ENCODE peak calls at places on chromosomes 4 and X, in ten cellular contexts. K, T, U, J, R, L, F, Z, I and Q are unnamed samples.

GRCh38 chrX:41384041-41384705 is 50.2 kb downstream of the DDX3X start:
- DNase-seq in Z (peak), K (peak), U (no peak), L (peak), F (peak), R (no peak), I (peak), T (peak), J (peak), Q (no peak)

GRCh38 chr4:69849969-69850368 is 10.0 kb downstream of the SULT1E1 start:
- DNase-seq in L (no peak), F (no peak), I (no peak), K (no peak), T (no peak), U (no peak), J (no peak), Z (no peak), R (no peak), Q (no peak)

GRCh38 chrX:74117962-74118361 is 186.0 kb upstream of the ZCCHC13 start:
- DNase-seq in J (no peak), I (no peak), U (no peak), Z (no peak), T (no peak), F (no peak), R (peak), K (no peak), L (no peak), Q (no peak)

GRCh38 chrX:118780915-118781314 is 42.7 kb upstream of the ZCCHC12 start:
- DNase-seq in U (no peak), K (no peak), T (no peak), L (no peak), I (no peak), Z (no peak), R (no peak), J (no peak), F (no peak), Q (no peak)

GRCh38 chrX:40278340-40279090 is 180.8 kb upstream of the BCOR start:
- DNase-seq in K (no peak), J (no peak), U (no peak), F (no peak), Z (no peak), T (no peak), L (peak), R (no peak), I (no peak), Q (no peak)

GRCh38 chr4:8915201-8916200 is 43.9 kb upstream of the HMX1 start:
- DNase-seq in U (peak), F (peak), R (peak), I (no peak), K (no peak), L (no peak), J (peak), T (peak), Z (peak), Q (peak)

GRCh38 chrX:49155243-49155899 is 7.2 kb upstream of the MAGIX start:
- DNase-seq in K (peak), R (no peak), T (peak), Z (no peak), L (peak), I (no peak), J (no peak), F (peak), U (no peak), Q (no peak)

GRCh38 chrX:57821703-57822375 is 88.4 kb downstream of the ZXDA start:
- DNase-seq in F (no peak), R (peak), U (no peak), J (peak), K (peak), T (no peak), L (peak), Z (no peak), I (peak), Q (no peak)

GRCh38 chr4:152039085-152039484 is 278.3 kb upstream of the GATB start:
- DNase-seq in Z (no peak), R (no peak), J (no peak), L (no peak), U (no peak), I (no peak), T (no peak), F (no peak), K (no peak), Q (peak)

GRCh38 chr4:187612211-187612780 is 383.3 kb upstream of the ZFP42 start:
- DNase-seq in K (no peak), I (no peak), R (no peak), J (no peak), Z (peak), T (no peak), L (no peak), U (no peak), F (no peak), Q (no peak)

GRCh38 chr4:137427411-137427810 is 104.9 kb downstream of the PCDH18 start:
- DNase-seq in I (no peak), R (no peak), U (no peak), Z (no peak), K (no peak), J (no peak), F (no peak), L (no peak), T (no peak), Q (no peak)

GRCh38 chr4:47939456-47939855 is 25.1 kb upstream of the NFXL1 start:
- DNase-seq in Z (no peak), L (no peak), K (no peak), I (no peak), R (no peak), T (no peak), U (no peak), J (no peak), F (no peak), Q (no peak)

GRCh38 chr4:52926575-52926974 is 64.5 kb downstream of the RASL11B start:
- DNase-seq in R (no peak), I (no peak), U (no peak), L (no peak), F (no peak), K (no peak), T (no peak), Z (no peak), J (no peak), Q (no peak)

GRCh38 chrX:31870267-31870666 is 798.4 kb upstream of the FTHL17 start:
- DNase-seq in R (no peak), J (no peak), I (no peak), K (no peak), Z (no peak), T (no peak), F (no peak), L (no peak), U (no peak), Q (no peak)

GRCh38 chr4:18798123-18798522 is 776.6 kb upstream of the LCORL start:
- DNase-seq in R (no peak), I (no peak), L (no peak), K (no peak), T (no peak), Z (no peak), F (no peak), U (no peak), J (no peak), Q (no peak)

GRCh38 chr4:5802565-5802964 is 90.3 kb downstream of the CRMP1 start:
- DNase-seq in U (no peak), Z (peak), L (no peak), I (no peak), J (no peak), F (peak), T (no peak), R (no peak), K (no peak), Q (no peak)

GRCh38 chr4:22850630-22851029 is 157.9 kb downstream of the GBA3 start:
- DNase-seq in T (no peak), Z (no peak), L (no peak), K (no peak), J (no peak), U (no peak), R (no peak), F (no peak), I (no peak), Q (no peak)

GRCh38 chrX:108304210-108304609 is 134.0 kb downstream of the COL4A6 start:
- DNase-seq in L (no peak), J (no peak), T (no peak), Z (no peak), F (no peak), K (no peak), U (no peak), I (no peak), R (peak), Q (no peak)

GRCh38 chr4:6324999-6325790 is 55.5 kb downstream of the WFS1 start:
- DNase-seq in F (no peak), J (no peak), U (peak), T (peak), L (no peak), I (peak), R (no peak), Z (peak), K (peak), Q (no peak)

GRCh38 chr4:4182835-4183568 is 43.7 kb downstream of the OTOP1 start:
- DNase-seq in T (no peak), Z (no peak), L (peak), F (no peak), I (no peak), R (peak), K (no peak), J (no peak), U (no peak), Q (no peak)

GRCh38 chr4:95835672-95836071 is 4.2 kb upstream of the PDHA2 start:
- DNase-seq in J (no peak), Z (no peak), U (no peak), I (no peak), K (no peak), T (no peak), R (peak), F (no peak), L (peak), Q (no peak)

GRCh38 chrX:65745992-65746391 is 78.5 kb downstream of the MSN start:
- DNase-seq in I (no peak), J (no peak), U (no peak), T (no peak), K (peak), Z (no peak), R (no peak), L (peak), F (no peak), Q (no peak)

GRCh38 chr4:61468091-61468720 is 268.1 kb downstream of the ADGRL3 start:
- DNase-seq in U (no peak), R (no peak), T (no peak), J (no peak), Z (no peak), K (no peak), F (no peak), I (no peak), L (peak), Q (no peak)

GRCh38 chr4:122548452-122548851 is 72.4 kb downstream of the IL21 start:
- DNase-seq in L (no peak), J (no peak), Z (no peak), R (no peak), U (no peak), T (no peak), K (no peak), I (no peak), F (no peak), Q (no peak)

GRCh38 chr4:138499627-138500026 is 257.5 kb upstream of the SLC7A11 start:
- DNase-seq in U (no peak), R (no peak), T (no peak), K (no peak), J (no peak), L (no peak), I (no peak), F (no peak), Z (no peak), Q (no peak)

GRCh38 chr4:16083217-16084191 is at the start of gene PROM1:
- DNase-seq in L (no peak), T (peak), J (no peak), R (peak), K (peak), F (no peak), Z (no peak), I (no peak), U (peak), Q (peak)

GRCh38 chr4:137960371-137961050 is 281.6 kb downstream of the SLC7A11 start:
- DNase-seq in K (no peak), R (no peak), L (no peak), U (no peak), J (no peak), Z (no peak), F (no peak), I (no peak), T (no peak), Q (no peak)

GRCh38 chr4:3389186-3389878 is 52.4 kb upstream of the HGFAC start:
- DNase-seq in F (peak), L (no peak), I (no peak), Z (peak), J (no peak), T (no peak), R (no peak), U (peak), K (no peak), Q (no peak)

GRCh38 chr4:48904101-48904500 is 2.5 kb downstream of the OCIAD2 start:
- DNase-seq in T (no peak), K (no peak), U (no peak), L (no peak), R (no peak), F (no peak), J (no peak), I (no peak), Z (no peak), Q (no peak)

GRCh38 chrX:107629533-107629909 is 1.2 kb downstream of the PRPS1 start:
- DNase-seq in K (no peak), R (peak), I (peak), U (no peak), F (no peak), J (no peak), T (no peak), Z (no peak), L (peak), Q (no peak)

GRCh38 chr4:99998062-99998880 is 48.2 kb upstream of the H2AZ1 start:
- DNase-seq in L (peak), Z (no peak), K (no peak), F (no peak), U (no peak), T (no peak), I (no peak), J (no peak), R (peak), Q (no peak)

GRCh38 chr4:118942465-118942864 is 53.8 kb downstream of the SYNPO2 start:
- DNase-seq in L (no peak), R (peak), I (no peak), J (no peak), F (no peak), K (no peak), U (no peak), Z (no peak), T (no peak), Q (no peak)

GRCh38 chrX:39745782-39746181 is 352.0 kb downstream of the BCOR start:
- DNase-seq in Z (no peak), J (no peak), L (no peak), I (no peak), R (no peak), U (no peak), T (no peak), F (no peak), K (no peak), Q (no peak)

GRCh38 chr4:1318488-1319213 is 28.4 kb upstream of the UVSSA start:
- DNase-seq in L (no peak), T (no peak), Z (no peak), K (no peak), F (no peak), R (no peak), I (no peak), U (peak), J (no peak), Q (no peak)

GRCh38 chr4:54082168-54082567 is 17.8 kb upstream of the CHIC2 start:
- DNase-seq in J (no peak), U (no peak), F (no peak), T (peak), K (peak), L (peak), R (no peak), Z (no peak), I (no peak), Q (no peak)

GRCh38 chrX:7083468-7084396 is 63.8 kb upstream of the STS start:
- DNase-seq in T (no peak), R (no peak), F (no peak), J (no peak), L (peak), I (no peak), K (peak), U (no peak), Z (no peak), Q (no peak)

DNA sequence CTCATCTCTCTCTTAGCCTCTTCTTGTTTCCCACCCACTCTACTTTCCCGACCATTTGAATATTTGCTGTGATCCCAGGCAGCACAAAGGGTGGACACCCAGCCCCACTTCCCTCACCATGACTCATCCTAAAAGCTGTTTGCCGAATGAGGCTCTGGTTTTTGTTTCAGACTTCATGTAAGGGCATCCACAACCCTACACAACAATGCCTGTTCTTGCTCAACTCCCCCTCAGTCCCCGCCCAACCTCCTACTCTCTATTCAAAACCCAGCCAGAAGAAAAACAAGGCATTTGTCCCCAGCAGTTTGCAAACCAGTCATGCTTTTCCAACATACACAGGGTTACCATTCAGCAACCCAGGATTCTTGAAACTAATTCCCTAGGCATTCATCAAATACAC is 516.5 kb upstream of the CNKSR2 start:
- DNase-seq in U (no peak), F (peak), T (no peak), I (no peak), L (peak), K (no peak), R (no peak), J (no peak), Z (no peak), Q (no peak)
- H3K4me3 ChIP-seq in U (no peak), F (no peak), T (no peak), I (no peak), L (no peak), K (no peak), R (no peak), J (no peak), Z (no peak), Q (no peak)

GRCh38 chrX:120672389-120672788 is 42.5 kb upstream of the C1GALT1C1 start:
- DNase-seq in J (peak), F (peak), I (peak), K (no peak), Z (peak), U (no peak), L (peak), T (peak), R (no peak), Q (no peak)
- H3K27ac ChIP-seq in J (no peak), F (no peak), I (peak), K (no peak), Z (no peak), U (no peak), L (peak), T (peak), R (peak), Q (peak)

DNA sequence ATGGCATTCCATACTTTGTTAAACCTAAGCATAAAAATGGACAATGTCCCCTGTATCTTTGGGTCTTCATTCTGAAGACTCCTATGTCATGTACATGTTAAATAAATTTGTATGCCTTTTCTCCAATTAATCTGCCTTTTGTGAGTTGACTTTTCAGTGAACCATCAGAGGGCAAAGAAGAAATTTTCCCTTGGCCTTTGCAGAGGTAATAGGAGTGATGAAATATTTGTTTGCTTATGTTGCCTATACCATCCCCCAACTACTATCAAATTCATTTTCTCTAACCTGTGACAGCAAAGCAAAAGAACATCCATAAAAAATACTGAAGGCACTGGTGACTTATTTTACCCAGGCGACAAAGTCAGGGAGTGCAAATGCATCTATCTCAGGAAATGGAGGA is 18.2 kb downstream of the NAAA start:
- DNase-seq in L (no peak), I (no peak), K (no peak), R (no peak), U (no peak), T (no peak), F (no peak), J (no peak), Z (no peak), Q (no peak)
- TF ChIP-seq EP300 in L (no peak), I (no peak), K (no peak), R (no peak), U (no peak), T (no peak), F (no peak), J (no peak), Z (no peak), Q (no peak)

GRCh38 chrX:12871181-12871580 is 4.3 kb downstream of the TLR7 start:
- DNase-seq in I (no peak), F (no peak), T (no peak), Z (no peak), L (no peak), K (no peak), U (no peak), R (no peak), J (no peak), Q (no peak)
- H3K4me3 ChIP-seq in I (no peak), F (no peak), T (no peak), Z (no peak), L (no peak), K (no peak), U (no peak), R (no peak), J (no peak), Q (no peak)

DNA sequence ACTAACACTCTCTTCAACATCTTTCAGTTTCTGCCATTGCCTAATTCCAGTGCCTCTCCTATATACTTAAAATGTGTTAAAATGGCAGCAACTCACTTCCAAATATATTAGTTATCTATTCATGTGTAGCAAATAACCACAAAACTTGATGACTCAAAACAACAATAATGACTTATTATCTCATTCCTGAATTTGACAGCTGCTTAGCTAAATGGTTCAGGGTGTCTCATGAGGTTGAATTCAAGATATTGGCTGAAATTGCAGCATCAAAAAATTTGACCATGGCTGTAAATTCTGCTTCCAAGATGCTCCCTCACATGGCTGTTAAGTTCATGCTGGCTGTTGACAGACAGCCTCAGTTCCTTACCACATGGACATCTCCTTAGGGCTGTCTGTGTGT is 25.3 kb downstream of the PITX2 start:
- DNase-seq in L (no peak), T (no peak), J (no peak), K (no peak), R (no peak), U (no peak), Z (no peak), I (no peak), F (no peak), Q (no peak)
- H3K27ac ChIP-seq in L (no peak), T (no peak), J (no peak), K (no peak), R (no peak), U (no peak), Z (no peak), I (no peak), F (no peak), Q (no peak)

DNA sequence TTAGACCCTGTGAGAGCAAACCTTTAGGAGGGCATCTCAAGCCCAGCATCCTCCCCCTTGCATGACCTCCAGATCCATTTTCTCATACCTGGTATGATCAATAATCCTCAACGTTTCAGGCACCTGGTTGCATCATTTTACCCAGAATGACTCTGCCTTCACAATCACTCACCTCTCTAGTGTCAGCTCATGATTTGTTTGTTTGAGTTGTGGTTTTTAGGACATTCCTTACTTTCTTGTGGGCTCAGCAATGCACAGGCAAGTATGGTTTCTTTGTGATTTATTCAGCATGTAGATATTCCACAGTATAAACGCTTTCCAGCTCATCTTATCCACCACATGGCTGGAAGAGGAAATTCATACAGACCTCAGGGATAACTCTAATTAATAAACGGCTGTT is 93.6 kb upstream of the CPEB2 start:
- DNase-seq in K (no peak), T (no peak), I (no peak), U (no peak), Z (no peak), F (no peak), J (no peak), L (no peak), R (no peak), Q (no peak)
- TF ChIP-seq EP300 in K (no peak), T (no peak), I (no peak), U (no peak), Z (no peak), F (no peak), J (no peak), L (no peak), R (no peak), Q (no peak)

GRCh38 chr4:25872851-25873631 is 10.3 kb upstream of the SEL1L3 start:
- DNase-seq in K (no peak), L (no peak), F (no peak), Z (no peak), J (no peak), I (no peak), T (no peak), U (no peak), R (no peak), Q (no peak)
- H3K4me3 ChIP-seq in K (no peak), L (no peak), F (no peak), Z (no peak), J (no peak), I (no peak), T (no peak), U (no peak), R (no peak), Q (no peak)

DNA sequence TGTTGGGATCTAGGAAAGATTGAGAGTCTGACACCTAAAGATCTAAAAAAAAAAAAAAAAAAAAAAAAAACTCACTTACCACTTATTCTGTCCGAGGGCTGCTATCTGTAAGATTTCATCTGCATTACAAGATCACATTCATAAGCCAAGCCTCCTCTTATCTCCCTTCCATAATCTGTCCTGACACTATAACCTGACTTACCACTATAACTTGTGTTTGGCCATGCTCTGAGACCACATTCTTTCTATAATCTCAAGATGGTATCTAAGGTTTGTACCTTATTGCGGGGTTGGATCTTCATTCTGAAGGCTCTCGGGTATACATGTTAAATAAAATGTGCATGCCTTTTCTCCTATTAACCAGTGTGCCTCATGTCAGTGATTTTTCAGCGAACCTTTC is 144.4 kb downstream of the MAGEB17 start:
- DNase-seq in F (no peak), I (no peak), R (no peak), Z (no peak), L (no peak), K (no peak), J (no peak), U (no peak), T (no peak), Q (no peak)
- H3K27ac ChIP-seq in F (no peak), I (no peak), R (no peak), Z (no peak), L (no peak), K (no peak), J (no peak), U (no peak), T (no peak), Q (no peak)